ENCODE peak calls at places on chromosomes 11 and 22, in ten cellular contexts. B is astrocyte of the spinal cord; Z is CD8-positive, alpha-beta T cell; L is left ventricle myocardium inferior; P is A549; I is foreskin fibroblast; Y is AG09309; F is AG10803; G is upper lobe of left lung; R is PC-9. D is an unnamed sample.

GRCh38 chr11:19753451-19754041 is 40.9 kb downstream of the NAV2 start:
- DNase-seq in Y (no peak), L (no peak), B (no peak), Z (no peak), R (peak; percentile 78), I (no peak), G (no peak), P (no peak), F (peak; percentile 38), D (no peak)

GRCh38 chr11:19121646-19122045 is 4.7 kb downstream of the ZDHHC13 start:
- DNase-seq in P (no peak), F (peak; percentile 13), R (no peak), Y (no peak), G (no peak), L (no peak), Z (no peak), I (peak; percentile 8), B (no peak), D (no peak)

GRCh38 chr11:125987066-125987641 is 41.3 kb downstream of the VSIG10L2 start:
- DNase-seq in L (no peak), B (no peak), R (no peak), F (no peak), G (no peak), I (no peak), Z (no peak), Y (no peak), P (no peak), D (no peak)

GRCh38 chr11:117071344-117071787 is 26.9 kb downstream of the SIK3 start:
- DNase-seq in Z (no peak), G (no peak), R (peak; percentile 70), Y (no peak), I (peak; percentile 46), F (peak; percentile 25), B (no peak), L (no peak), P (no peak), D (no peak)

GRCh38 chr11:62125881-62126280 is 2.1 kb downstream of the INCENP start:
- DNase-seq in I (peak; percentile 19), F (no peak), Y (no peak), L (no peak), B (no peak), G (no peak), Z (no peak), R (no peak), P (no peak), D (no peak)

GRCh38 chr11:44876194-44876723 is 74.4 kb downstream of the TP53I11 start:
- DNase-seq in Z (no peak), P (no peak), I (no peak), F (no peak), R (no peak), B (no peak), Y (no peak), L (no peak), G (no peak), D (no peak)

GRCh38 chr11:29432719-29433325 is 584.0 kb downstream of the KCNA4 start:
- DNase-seq in L (no peak), F (peak; percentile 19), G (no peak), I (peak; percentile 14), Y (no peak), P (peak; percentile 17), Z (no peak), B (peak; percentile 26), R (no peak), D (peak; percentile 1)

GRCh38 chr22:17540481-17540880 is 22.8 kb upstream of the SLC25A18 start:
- DNase-seq in Y (no peak), P (no peak), F (no peak), G (peak; percentile 20), B (no peak), I (no peak), R (no peak), L (no peak), Z (no peak), D (no peak)

GRCh38 chr11:74577624-74578396 is 14.6 kb upstream of the POLD3 start:
- DNase-seq in B (peak; percentile 20), I (peak; percentile 53), Y (peak; percentile 27), P (no peak), Z (no peak), R (no peak), L (no peak), F (peak; percentile 65), G (no peak), D (no peak)

GRCh38 chr22:26848244-26848920 is 191.0 kb downstream of the MIAT start:
- DNase-seq in P (no peak), Y (no peak), I (peak; percentile 6), B (peak; percentile 28), Z (no peak), G (no peak), F (peak; percentile 42), R (peak; percentile 18), L (no peak), D (no peak)

GRCh38 chr11:43504316-43504950 is 145.7 kb downstream of the TTC17 start:
- DNase-seq in I (peak; percentile 41), Y (no peak), Z (no peak), L (no peak), F (peak; percentile 11), R (peak; percentile 11), G (no peak), B (no peak), P (peak; percentile 28), D (no peak)

GRCh38 chr11:63775221-63775620 is 6.6 kb upstream of the ZFTA start:
- DNase-seq in Y (no peak), G (no peak), R (no peak), Z (no peak), I (no peak), F (no peak), P (no peak), B (no peak), L (no peak), D (no peak)
- H3K4me3 ChIP-seq in Y (no peak overlapping the region), G (no peak overlapping the region), R (no peak overlapping the region), Z (no peak overlapping the region), I (no peak overlapping the region), F (no peak overlapping the region), P (no peak overlapping the region), B (no peak overlapping the region), L (no peak overlapping the region), D (no peak overlapping the region)

GRCh38 chr11:77471520-77472234 is 2.2 kb downstream of the PAK1 start:
- DNase-seq in R (peak; percentile 55), B (no peak), G (no peak), F (no peak), Y (no peak), L (no peak), Z (no peak), I (no peak), P (peak; percentile 15), D (no peak)

GRCh38 chr11:77475206-77475605 is 1.3 kb upstream of the PAK1 start:
- DNase-seq in L (no peak), R (no peak), B (no peak), P (no peak), Y (no peak), G (no peak), I (no peak), F (no peak), Z (no peak), D (no peak)

GRCh38 chr11:77474509-77475070 is 696 bp upstream of the PAK1 start:
- DNase-seq in P (no peak), G (no peak), B (no peak), L (no peak), F (no peak), Z (no peak), I (no peak), R (no peak), Y (no peak), D (no peak)

GRCh38 chr11:77473001-77473800 is 693 bp downstream of the PAK1 start:
- DNase-seq in Z (peak; percentile 37), F (no peak), G (peak; percentile 91), I (peak; percentile 54), Y (no peak), P (peak; percentile 31), R (peak; percentile 58), B (peak; percentile 16), L (peak; percentile 38), D (no peak)

DNA sequence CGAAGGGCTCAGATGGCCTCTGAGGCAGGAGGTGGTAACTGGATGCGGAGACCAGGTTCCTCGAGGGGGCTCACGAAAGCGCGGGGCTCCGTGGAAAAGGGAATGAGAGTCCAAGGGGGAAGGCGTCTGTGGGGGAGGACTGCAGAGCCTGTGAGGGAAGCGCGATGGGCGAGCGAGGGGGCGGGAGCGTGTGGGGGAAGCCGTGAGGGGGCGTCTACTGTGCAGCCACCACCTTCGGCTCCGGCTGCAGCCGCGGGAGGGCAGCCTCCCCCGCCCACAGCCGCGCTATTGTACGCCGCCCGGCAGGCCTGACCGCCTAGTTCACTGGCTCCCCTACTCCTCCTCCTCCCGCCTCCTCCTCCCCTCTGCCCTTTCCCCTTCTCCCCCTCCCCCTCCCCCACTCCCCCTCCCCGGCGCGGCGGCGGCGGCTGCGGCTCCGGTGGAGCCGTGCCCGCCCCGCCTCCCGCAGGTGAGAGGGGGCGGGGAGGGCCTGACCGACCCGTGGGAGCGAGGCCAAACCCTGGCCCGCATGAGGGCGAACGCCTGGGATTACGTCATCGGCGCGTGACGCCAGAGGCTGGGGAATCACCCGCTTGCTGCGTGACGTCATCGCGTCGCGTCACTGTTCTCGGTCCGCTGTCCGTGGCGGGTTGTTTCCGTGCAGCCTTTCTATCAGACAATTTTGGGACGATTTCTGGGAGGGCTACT is at the start of gene PAK1:
- DNase-seq in R (peak; percentile 93), I (peak; percentile 95), Z (peak; percentile 63), B (peak; percentile 76), F (peak; percentile 37), G (peak; percentile 95), P (peak; percentile 81), Y (no peak), L (peak; percentile 76), D (peak; percentile 43)
- TF ChIP-seq CTCF in R (peak; percentile 43), I (peak; percentile 17), Z (no peak), B (no peak), F (no peak), G (no peak), P (peak; percentile 23), Y (no peak), L (peak; percentile 24), D (no peak)

DNA sequence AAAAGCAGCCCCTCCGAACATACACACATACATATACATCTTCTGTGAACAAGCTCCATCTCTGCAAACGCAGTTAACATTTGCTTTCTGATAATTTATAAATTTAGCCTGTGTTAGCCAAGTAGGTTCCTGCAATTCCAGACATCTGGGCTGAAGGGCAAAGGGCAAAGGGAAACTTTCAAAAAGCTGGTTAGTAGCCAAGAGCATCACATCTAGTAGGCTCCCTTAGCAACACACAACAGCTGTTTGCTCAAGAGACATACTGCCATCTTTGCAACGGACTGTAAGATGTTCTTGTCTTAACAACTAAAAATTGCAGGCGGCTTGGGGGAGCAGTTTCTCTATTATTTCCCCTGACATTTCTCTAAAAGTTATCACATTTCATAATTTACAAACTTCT is 134.9 kb downstream of the RBFOX2 start:
- DNase-seq in I (peak; percentile 83), R (no peak), B (no peak), F (peak; percentile 22), Y (no peak), P (no peak), L (no peak), Z (no peak), G (no peak), D (no peak)
- H3K4me3 ChIP-seq in I (no peak overlapping the region), R (no peak overlapping the region), B (no peak overlapping the region), F (no peak overlapping the region), Y (no peak overlapping the region), P (no peak overlapping the region), L (peak overlapping the region; percentile 65), Z (no peak overlapping the region), G (no peak overlapping the region), D (no peak overlapping the region)

GRCh38 chr11:104151404-104152204 is 12.3 kb downstream of the PDGFD start:
- DNase-seq in P (no peak), F (peak; percentile 15), G (no peak), R (no peak), B (peak; percentile 14), Y (no peak), I (peak; percentile 37), Z (no peak), L (no peak), D (no peak)
- TF ChIP-seq CTCF in P (no peak), F (peak; percentile 53), G (no peak), R (peak; percentile 59), B (peak; percentile 47), Y (peak; percentile 9), I (peak; percentile 23), Z (no peak), L (peak; percentile 57), D (peak; percentile 3)